ENCODE peak calls at places on chromosome 1, in ten cellular contexts. N is uterus; Z is pancreas; P is CD8-positive, alpha-beta T cell; I is GM12864; Q is mammary epithelial cell; K is tibial artery; H is heart left ventricle; T is GM12865; V is AG04450. X is an unnamed sample.
A peak's percentile ranks its signal among the peaks of the same experiment; 100 is the strongest.

GRCh38 chr1:115668579-115668978 is 26.8 kb downstream of the VANGL1 start:
- DNase-seq in H (no peak), P (no peak), T (no peak), I (no peak), Q (peak; percentile 56), Z (no peak), N (no peak), K (no peak), V (no peak), X (no peak)

GRCh38 chr1:51628715-51629590 is 12.1 kb downstream of the OSBPL9 start:
- DNase-seq in T (no peak), N (no peak), P (no peak), Z (no peak), I (no peak), V (no peak), H (no peak), K (no peak), Q (no peak), X (no peak)

GRCh38 chr1:23214640-23215039 is 2.7 kb downstream of the HTR1D start:
- DNase-seq in Q (no peak), T (no peak), I (no peak), V (no peak), P (no peak), K (no peak), H (no peak), Z (no peak), N (no peak), X (no peak)

GRCh38 chr1:18972531-18972930 is 16.1 kb upstream of the IFFO2 start:
- DNase-seq in V (no peak), Q (peak; percentile 52), N (peak; percentile 41), I (no peak), T (no peak), H (no peak), K (no peak), Z (no peak), P (no peak), X (no peak)

GRCh38 chr1:39229504-39229903 is 25.0 kb downstream of the MACF1 start:
- DNase-seq in P (no peak), T (no peak), H (no peak), V (no peak), I (no peak), N (no peak), Q (no peak), K (no peak), Z (no peak), X (no peak)

GRCh38 chr1:155471026-155471425 is 91.6 kb downstream of the ASH1L start:
- DNase-seq in I (no peak), V (no peak), N (no peak), H (no peak), P (no peak), K (no peak), Q (no peak), Z (no peak), T (no peak), X (no peak)

GRCh38 chr1:55444660-55445059 is 229.5 kb upstream of the USP24 start:
- DNase-seq in Z (no peak), K (no peak), P (no peak), Q (no peak), N (no peak), H (no peak), I (no peak), T (no peak), V (no peak), X (no peak)

GRCh38 chr1:244074559-244075171 is 23.6 kb downstream of the ZBTB18 start:
- DNase-seq in T (peak; percentile 41), H (no peak), Q (no peak), V (no peak), I (no peak), N (no peak), K (no peak), Z (no peak), P (peak; percentile 90), X (no peak)

GRCh38 chr1:32933742-32934322 is 30.8 kb downstream of the RNF19B start:
- DNase-seq in Z (peak; percentile 28), I (no peak), P (no peak), N (peak; percentile 59), H (no peak), Q (peak; percentile 80), T (no peak), K (no peak), V (no peak), X (no peak)

GRCh38 chr1:9265037-9265436 is 27.7 kb upstream of the SPSB1 start:
- DNase-seq in P (no peak), H (no peak), I (no peak), Z (no peak), K (no peak), T (no peak), Q (no peak), N (no peak), V (no peak), X (no peak)

GRCh38 chr1:235054961-235055360 is 73.7 kb downstream of the TOMM20 start:
- DNase-seq in Z (no peak), K (no peak), N (no peak), T (no peak), H (no peak), V (no peak), Q (no peak), I (no peak), P (no peak), X (no peak)

GRCh38 chr1:229230136-229230892 is 40.6 kb upstream of the RAB4A start:
- DNase-seq in H (no peak), Q (peak; percentile 31), P (no peak), N (no peak), I (no peak), T (no peak), V (no peak), K (no peak), Z (no peak), X (no peak)

GRCh38 chr1:155325596-155325893 is 4.9 kb downstream of the RUSC1 start:
- DNase-seq in T (no peak), Q (no peak), P (no peak), Z (no peak), K (no peak), V (no peak), H (no peak), N (no peak), I (no peak), X (no peak)

GRCh38 chr1:206584265-206584648 is 28.0 kb downstream of the EIF2D start:
- DNase-seq in H (no peak), P (no peak), Z (no peak), N (no peak), Q (no peak), K (no peak), T (no peak), V (no peak), I (no peak), X (no peak)
- H3K4me3 ChIP-seq in H (no peak overlapping the region), P (no peak overlapping the region), Z (no peak overlapping the region), N (no peak overlapping the region), Q (no peak overlapping the region), K (no peak overlapping the region), T (no peak overlapping the region), V (no peak overlapping the region), I (no peak overlapping the region), X (no peak overlapping the region)

GRCh38 chr1:158930504-158930903 is 848 bp upstream of the PYHIN1 start:
- DNase-seq in H (no peak), N (no peak), K (no peak), Q (no peak), I (no peak), P (peak; percentile 65), V (no peak), T (peak; percentile 52), Z (no peak), X (peak; percentile 60)
- H3K4me3 ChIP-seq in H (no peak overlapping the region), N (no peak overlapping the region), K (no peak overlapping the region), Q (no peak overlapping the region), I (no peak overlapping the region), P (no peak overlapping the region), V (no peak overlapping the region), T (no peak overlapping the region), Z (no peak overlapping the region), X (no peak overlapping the region)

GRCh38 chr1:11923069-11923826 is 3.0 kb downstream of the KIAA2013 start:
- DNase-seq in K (no peak), I (no peak), V (no peak), T (no peak), Q (no peak), H (no peak), P (no peak), Z (no peak), N (no peak), X (no peak)
- H3K4me3 ChIP-seq in K (no peak overlapping the region), I (peak overlapping the region; percentile 73), V (peak overlapping the region; percentile 1), T (no peak overlapping the region), Q (no peak overlapping the region), H (no peak overlapping the region), P (no peak overlapping the region), Z (no peak overlapping the region), N (no peak overlapping the region), X (no peak overlapping the region)

GRCh38 chr1:200037904-200038644 is 10.6 kb downstream of the NR5A2 start:
- DNase-seq in T (no peak), K (no peak), N (no peak), V (no peak), Q (no peak), H (no peak), P (no peak), I (no peak), Z (no peak), X (no peak)

GRCh38 chr1:200040516-200041138 is 13.1 kb downstream of the NR5A2 start:
- DNase-seq in K (no peak), I (no peak), Q (no peak), Z (peak; percentile 58), H (no peak), T (no peak), P (no peak), N (peak; percentile 40), V (no peak), X (no peak)

GRCh38 chr1:200039849-200040479 is 12.5 kb downstream of the NR5A2 start:
- DNase-seq in K (no peak), P (no peak), H (no peak), T (no peak), Q (no peak), V (no peak), Z (no peak), N (no peak), I (no peak), X (no peak)

GRCh38 chr1:200038645-200038986 is 11.1 kb downstream of the NR5A2 start:
- DNase-seq in P (no peak), Q (no peak), I (no peak), Z (peak; percentile 74), N (no peak), H (no peak), V (no peak), K (no peak), T (no peak), X (no peak)

DNA sequence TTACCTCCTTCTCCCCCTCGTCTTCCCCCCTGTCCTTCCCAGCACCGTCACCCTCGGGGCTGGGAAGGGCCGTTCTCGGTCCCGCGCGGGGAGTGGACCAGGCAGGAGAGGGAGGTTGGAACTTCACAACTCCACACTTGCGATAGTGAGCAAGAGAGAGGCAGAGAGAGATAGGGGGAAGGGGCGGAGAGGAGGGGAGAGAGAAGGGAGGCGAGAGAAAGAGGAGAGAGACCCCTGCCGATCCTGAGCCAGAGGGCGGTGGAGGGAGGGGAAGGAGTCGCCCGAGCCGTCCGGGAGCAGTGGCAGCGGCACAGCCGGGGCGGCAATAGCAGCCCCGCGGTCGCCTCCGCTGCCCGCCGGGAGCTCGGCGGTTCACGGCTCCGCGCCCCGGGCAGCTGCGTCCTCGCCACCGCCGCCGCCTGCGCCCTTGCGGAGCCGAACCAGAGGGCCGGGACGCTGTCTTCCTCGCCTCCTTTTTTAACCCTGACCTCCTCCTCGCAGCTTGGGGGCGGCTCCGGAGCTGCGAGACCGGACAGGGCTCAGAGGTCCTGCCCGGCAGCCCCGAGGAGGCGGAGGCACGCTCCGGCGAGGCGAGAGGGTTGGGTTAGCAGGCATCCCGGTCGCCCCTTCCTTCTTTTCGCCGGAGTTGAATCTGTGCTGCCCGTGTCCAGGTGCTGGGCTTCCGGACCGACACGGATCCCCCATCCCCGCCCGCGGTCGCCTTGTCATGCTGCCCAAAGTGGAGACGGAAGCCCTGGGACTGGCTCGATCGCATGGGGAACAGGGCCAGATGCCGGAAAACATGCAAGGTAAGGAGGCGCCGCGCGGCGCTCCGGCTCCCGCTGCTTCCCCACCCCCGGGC is 11.7 kb downstream of the NR5A2 start:
- DNase-seq in Z (peak; percentile 73), V (no peak), I (no peak), Q (peak; percentile 32), H (peak; percentile 68), N (no peak), K (no peak), P (no peak), T (peak; percentile 15), X (no peak)
- H3K4me3 ChIP-seq in Z (peak overlapping the region; percentile 72), V (peak overlapping the region; percentile 55), I (no peak overlapping the region), Q (peak overlapping the region; percentile 50), H (peak overlapping the region; percentile 55), N (peak overlapping the region; percentile 28), K (peak overlapping the region; percentile 40), P (peak overlapping the region; percentile 37), T (no peak overlapping the region), X (peak overlapping the region; percentile 20)